ENCODE peak calls at places on chromosomes 6 and 20, in six cellular contexts. P, D, H, L, T and N are unnamed samples.

GRCh38 chr20:20520776-20521175 is 152.9 kb downstream of the INSM1 start:
- DNase-seq in L (no peak), T (no peak), P (no peak), H (no peak), D (no peak), N (no peak)

GRCh38 chr6:10221186-10221585 is 193.7 kb downstream of the TFAP2A start:
- DNase-seq in H (no peak), L (no peak), D (no peak), P (no peak), T (no peak), N (no peak)

GRCh38 chr6:125732398-125732797 is 17.0 kb upstream of the HEY2 start:
- DNase-seq in P (no peak), H (peak), L (no peak), D (no peak), T (no peak), N (no peak)

GRCh38 chr6:106098383-106099234 is 12.5 kb downstream of the PRDM1 start:
- DNase-seq in L (peak), T (no peak), H (no peak), P (no peak), D (peak), N (peak)

GRCh38 chr20:50610212-50610718 is 81.1 kb downstream of the RIPOR3 start:
- DNase-seq in L (no peak), H (no peak), D (no peak), T (no peak), P (no peak), N (no peak)

GRCh38 chr6:16927205-16927604 is 165.9 kb upstream of the ATXN1 start:
- DNase-seq in T (no peak), D (no peak), H (no peak), P (no peak), L (no peak), N (no peak)

GRCh38 chr20:47141941-47142781 is 214.3 kb downstream of the ZMYND8 start:
- DNase-seq in H (no peak), L (no peak), T (no peak), P (no peak), D (no peak), N (no peak)

GRCh38 chr20:58389324-58389967 is 417 bp downstream of the VAPB start:
- DNase-seq in L (no peak), T (no peak), D (peak), P (no peak), H (peak), N (no peak)

GRCh38 chr20:17108896-17109295 is 117.9 kb upstream of the PCSK2 start:
- DNase-seq in P (no peak), D (no peak), T (no peak), H (no peak), L (no peak), N (no peak)